ENCODE peak calls at places on chromosome 6, in six cellular contexts. Y, D, W, U, S and T are unnamed samples.

GRCh38 chr6:150881911-150882481 is 16.5 kb downstream of the MTHFD1L start:
- DNase-seq in Y (no peak), D (peak; percentile 97), W (no peak), U (no peak), S (peak; percentile 34), T (peak; percentile 89)

GRCh38 chr6:153000243-153000642 is 2.3 kb downstream of the MTRF1L start:
- DNase-seq in Y (no peak), D (no peak), W (no peak), U (no peak), S (no peak), T (no peak)

GRCh38 chr6:157239148-157239547 is 84.2 kb downstream of the TMEM242 start:
- DNase-seq in Y (no peak), D (no peak), W (no peak), U (no peak), S (no peak), T (no peak)

GRCh38 chr6:13256614-13257013 is 71.7 kb downstream of the TBC1D7 start:
- DNase-seq in Y (no peak), D (peak; percentile 45), W (no peak), U (no peak), S (no peak), T (peak; percentile 36)

GRCh38 chr6:16278048-16278724 is 39.8 kb downstream of the GMPR start:
- DNase-seq in Y (no peak), D (no peak), W (no peak), U (no peak), S (no peak), T (no peak)

GRCh38 chr6:65199683-65200082 is 507.3 kb downstream of the EYS start:
- DNase-seq in Y (no peak), D (no peak), W (no peak), U (no peak), S (no peak), T (no peak)

GRCh38 chr6:15349379-15349778 is 103.5 kb downstream of the JARID2 start:
- DNase-seq in Y (no peak), D (peak; percentile 65), W (no peak), U (no peak), S (no peak), T (no peak)

GRCh38 chr6:44494011-44494501 is 106.5 kb downstream of the CDC5L start:
- DNase-seq in Y (no peak), D (peak; percentile 73), W (no peak), U (no peak), S (no peak), T (peak; percentile 63)

GRCh38 chr6:81565071-81565470 is 187.4 kb downstream of the TENT5A start:
- DNase-seq in Y (no peak), D (peak; percentile 34), W (no peak), U (no peak), S (no peak), T (peak; percentile 8)

GRCh38 chr6:83884523-83884922 is 25.0 kb downstream of the CYB5R4 start:
- DNase-seq in Y (no peak), D (peak; percentile 53), W (no peak), U (no peak), S (no peak), T (peak; percentile 68)

GRCh38 chr6:44012078-44012493 is 115.2 kb downstream of the MRPL14 start:
- DNase-seq in Y (no peak), D (peak; percentile 99), W (no peak), U (no peak), S (no peak), T (no peak)

GRCh38 chr6:94196891-94197290 is 777.5 kb upstream of the EPHA7 start:
- DNase-seq in Y (no peak), D (no peak), W (no peak), U (no peak), S (no peak), T (no peak)

GRCh38 chr6:139029470-139030210 is 1.1 kb downstream of the ABRACL start:
- DNase-seq in Y (no peak), D (peak; percentile 58), W (peak; percentile 4), U (no peak), S (peak; percentile 44), T (peak; percentile 72)